ENCODE peak calls at places on chromosomes 16 and 17, in five cellular contexts. R is neural progenitor cell, G is AG10803, S is cardiac muscle cell, D is fibroblast of lung. C is an unnamed sample.

GRCh38 chr16:54212893-54213292 is 73.7 kb downstream of the IRX3 start:
- DNase-seq in R (no peak), S (no peak), D (no peak), G (no peak), C (no peak)

GRCh38 chr17:74160656-74161500 is 42.6 kb upstream of the RPL38 start:
- DNase-seq in R (no peak), S (no peak), D (no peak), G (no peak), C (no peak)

GRCh38 chr16:58456193-58456592 is 43.8 kb upstream of the NDRG4 start:
- DNase-seq in R (no peak), G (no peak), S (peak), D (peak), C (no peak)

GRCh38 chr17:35537569-35538209 is at the start of gene SLFN12L:
- DNase-seq in D (no peak), G (no peak), R (no peak), S (no peak), C (no peak)

GRCh38 chr17:42980766-42981397 is 517 bp downstream of the RUNDC1 start:
- DNase-seq in R (peak), D (peak), G (peak), S (peak), C (peak)

GRCh38 chr17:18026408-18026776 is 12.6 kb downstream of the ATPAF2 start:
- DNase-seq in R (no peak), D (peak), G (peak), S (peak), C (no peak)

GRCh38 chr17:20191066-20191465 is 181.9 kb downstream of the SPECC1 start:
- DNase-seq in D (peak), S (peak), G (peak), R (no peak), C (no peak)

GRCh38 chr17:44324571-44325275 is at the start of gene SLC25A39:
- DNase-seq in S (peak), G (peak), R (peak), D (peak), C (peak)

GRCh38 chr16:67672739-67673662 is 6.4 kb downstream of the C16orf86 start:
- DNase-seq in R (peak), G (peak), D (peak), S (peak), C (no peak)

GRCh38 chr16:72179592-72179991 is 7.6 kb upstream of the PMFBP1 start:
- DNase-seq in D (no peak), S (no peak), G (no peak), R (no peak), C (no peak)

GRCh38 chr16:68403704-68404103 is 44.6 kb downstream of the SMPD3 start:
- DNase-seq in S (no peak), G (no peak), R (no peak), D (no peak), C (no peak)

GRCh38 chr16:48277158-48277557 is 29.8 kb upstream of the ABCC11 start:
- DNase-seq in D (no peak), S (no peak), G (no peak), R (no peak), C (no peak)

GRCh38 chr17:56149266-56150036 is 3.8 kb upstream of the ANKFN1 start:
- DNase-seq in D (no peak), G (no peak), S (no peak), R (no peak), C (no peak)

GRCh38 chr17:8222380-8222629 is 11.9 kb upstream of the AURKB start:
- DNase-seq in D (no peak), S (no peak), G (no peak), R (peak), C (no peak)

GRCh38 chr17:42266918-42267766 is 9.0 kb downstream of the STAT5B start:
- DNase-seq in R (no peak), S (peak), G (peak), D (peak), C (no peak)

GRCh38 chr17:40598021-40598927 is 33.0 kb upstream of the CCR7 start:
- DNase-seq in R (no peak), G (no peak), D (no peak), S (no peak), C (peak)

GRCh38 chr17:9021158-9021984 is at the start of gene NTN1:
- DNase-seq in S (peak), D (peak), G (peak), R (peak), C (peak)

GRCh38 chr17:61443475-61443882 is 8.7 kb upstream of the TBX4 start:
- DNase-seq in S (no peak), D (no peak), R (no peak), G (no peak), C (no peak)

GRCh38 chr16:70529051-70529777 is 5.6 kb downstream of the SF3B3 start:
- DNase-seq in R (no peak), D (peak), G (peak), S (peak), C (no peak)

GRCh38 chr17:68435876-68436842 is 21.1 kb downstream of the WIPI1 start:
- DNase-seq in D (peak), S (peak), G (peak), R (peak), C (peak)

GRCh38 chr17:2386400-2387085 is 14.3 kb downstream of the MNT start:
- DNase-seq in R (no peak), G (no peak), S (no peak), D (no peak), C (no peak)

GRCh38 chr17:79027925-79028491 is 4.0 kb downstream of the C1QTNF1 start:
- DNase-seq in S (peak), R (no peak), D (no peak), G (peak), C (no peak)

GRCh38 chr16:78045865-78046581 is 23.7 kb downstream of the CLEC3A start:
- DNase-seq in S (peak), D (peak), G (peak), R (peak), C (peak)

GRCh38 chr16:56625943-56626654 is 518 bp downstream of the MT1E start:
- DNase-seq in D (peak), S (peak), G (peak), R (no peak), C (no peak)

GRCh38 chr16:56630134-56630533 is 2.3 kb upstream of the MT1M start:
- DNase-seq in R (no peak), S (no peak), D (no peak), G (no peak), C (no peak)

GRCh38 chr16:56629531-56629930 is 2.9 kb upstream of the MT1M start:
- DNase-seq in S (no peak), D (no peak), R (no peak), G (no peak), C (no peak)

GRCh38 chr16:56626685-56627084 is 1.1 kb downstream of the MT1E start:
- DNase-seq in D (no peak), R (no peak), S (no peak), G (no peak), C (no peak)

GRCh38 chr16:56628486-56629035 is 3.0 kb downstream of the MT1E start:
- DNase-seq in G (peak), D (no peak), R (no peak), S (no peak), C (no peak)
- TF ChIP-seq CTCF in G (no peak), D (no peak), R (no peak), S (no peak), C (no peak)

GRCh38 chr16:88941051-88941932 is 35.7 kb downstream of the CBFA2T3 start:
- DNase-seq in S (no peak), R (peak), D (no peak), G (no peak), C (no peak)
- TF ChIP-seq CTCF in S (no peak), R (no peak), D (no peak), G (no peak), C (no peak)

DNA sequence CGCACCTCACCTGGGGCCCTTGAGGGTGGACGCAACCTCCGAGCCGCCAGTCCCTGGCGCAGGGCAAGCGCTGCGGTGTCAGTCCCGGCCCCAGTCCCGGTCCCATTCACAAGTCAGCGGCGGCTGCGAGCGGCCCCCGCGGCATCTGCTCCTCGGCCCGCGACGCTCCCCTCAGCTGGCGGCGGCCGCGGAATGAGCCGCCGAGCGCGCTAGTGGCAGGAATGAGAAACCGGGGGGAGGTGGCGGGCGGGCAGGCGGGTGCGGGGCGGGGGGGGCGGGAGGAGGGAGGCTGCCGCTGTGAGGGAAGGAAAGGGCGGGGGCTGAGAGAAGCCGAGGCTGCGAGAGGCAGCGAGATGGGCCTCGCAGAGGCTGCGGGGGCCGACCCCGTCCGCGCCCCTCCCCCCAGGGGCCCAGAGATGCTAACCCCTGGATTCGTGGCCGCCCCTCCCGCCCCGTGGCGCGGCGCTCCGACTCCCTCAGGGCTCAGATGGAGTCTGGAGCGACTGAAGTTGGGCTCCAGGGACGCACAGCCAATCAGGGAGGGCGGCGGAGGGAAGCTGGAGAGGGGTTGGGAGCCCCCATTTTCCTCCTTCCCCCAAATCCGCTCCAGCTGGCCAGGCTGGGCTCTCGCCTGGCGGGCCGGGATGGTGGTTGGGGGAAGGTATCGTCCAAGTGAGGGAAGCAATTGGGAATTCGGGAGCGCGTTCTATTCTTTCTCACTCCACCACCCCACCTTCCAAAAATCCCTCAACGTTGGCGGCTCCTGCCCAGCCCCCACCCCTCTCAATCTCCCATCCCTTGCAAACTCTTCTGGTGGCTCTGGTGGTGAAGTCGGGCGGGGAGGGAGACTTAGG is at the start of gene CDH11:
- DNase-seq in G (peak), R (peak), S (peak), D (peak), C (peak)
- TF ChIP-seq CTCF in G (peak), R (peak), S (peak), D (peak), C (peak)

GRCh38 chr17:72725432-72726068 is 366.9 kb downstream of the SLC39A11 start:
- DNase-seq in R (peak), D (peak), G (peak), S (peak), C (no peak)
- TF ChIP-seq CTCF in R (peak), D (peak), G (peak), S (peak), C (peak)

C was measured in type B pancreatic cell.